ENCODE peak calls at places on chromosomes 6 and 20, in five cellular contexts. R is astrocyte of the spinal cord, L is GM13977, X is heart right ventricle, U is PC-9. V is an unnamed sample.

GRCh38 chr6:108755257-108756240 is 92.7 kb upstream of the ARMC2 start:
- DNase-seq in R (no peak), L (no peak), X (no peak), U (no peak), V (no peak)

GRCh38 chr6:127855542-127856159 is 45.2 kb downstream of the THEMIS start:
- DNase-seq in R (peak), L (no peak), X (no peak), U (no peak), V (no peak)

GRCh38 chr6:89359561-89359960 is 7.0 kb upstream of the UBE2J1 start:
- DNase-seq in R (no peak), L (no peak), X (no peak), U (no peak), V (no peak)

GRCh38 chr6:74674377-74674776 is 531.5 kb downstream of the COL12A1 start:
- DNase-seq in R (no peak), L (no peak), X (no peak), U (no peak), V (no peak)

GRCh38 chr6:112017169-112017568 is 36.7 kb upstream of the CCN6 start:
- DNase-seq in R (no peak), L (no peak), X (no peak), U (no peak), V (no peak)

GRCh38 chr20:40688129-40689099 is 622 bp downstream of the MAFB start:
- DNase-seq in R (no peak), L (no peak), X (peak), U (no peak), V (no peak)

GRCh38 chr6:160004419-160005160 is 35.7 kb downstream of the IGF2R start:
- DNase-seq in R (no peak), L (no peak), X (no peak), U (no peak), V (no peak)

GRCh38 chr6:16901777-16902176 is 140.5 kb upstream of the ATXN1 start:
- DNase-seq in R (peak), L (no peak), X (peak), U (no peak), V (no peak)

GRCh38 chr6:92810913-92811312 is 608.4 kb downstream of the EPHA7 start:
- DNase-seq in R (peak), L (peak), X (no peak), U (no peak), V (no peak)

GRCh38 chr6:33980176-33980805 is 165.6 kb downstream of the GRM4 start:
- DNase-seq in R (no peak), L (no peak), X (no peak), U (no peak), V (no peak)

GRCh38 chr6:46734867-46735719 is at the start of gene PLA2G7:
- DNase-seq in R (peak), L (no peak), X (peak), U (peak), V (no peak)

GRCh38 chr20:10761786-10762185 is 88.0 kb upstream of the JAG1 start:
- DNase-seq in R (peak), L (no peak), X (no peak), U (no peak), V (no peak)

GRCh38 chr6:31979238-31979898 is 2.5 kb upstream of the C4A start:
- DNase-seq in R (no peak), L (no peak), X (no peak), U (no peak), V (no peak)
- TF ChIP-seq CTCF in R (no peak), L (no peak), X (no peak), U (no peak), V (no peak)

GRCh38 chr6:4164043-4164442 is 28.7 kb upstream of the ECI2 start:
- DNase-seq in R (no peak), L (no peak), X (no peak), U (no peak), V (no peak)
- TF ChIP-seq CTCF in R (no peak), L (no peak), X (no peak), U (no peak), V (no peak)

DNA sequence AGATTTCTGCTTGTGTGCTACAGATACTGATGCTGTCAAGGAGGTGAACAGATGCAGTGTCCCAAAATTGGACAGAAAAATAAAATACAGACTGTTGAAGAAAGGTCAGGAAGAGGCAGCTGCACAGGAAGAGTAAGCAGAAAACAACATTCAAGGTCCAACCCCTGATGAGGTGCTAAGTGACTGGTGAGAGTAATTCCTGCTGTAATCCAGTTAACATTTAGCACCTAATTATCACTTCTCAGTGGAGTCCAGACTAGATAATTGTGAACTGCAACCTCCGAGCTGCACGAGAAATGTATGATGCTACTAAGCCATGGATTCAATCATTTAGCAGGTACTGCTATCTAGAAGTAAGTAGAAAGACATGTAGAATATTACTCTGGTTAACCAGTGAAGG is 36.3 kb upstream of the NRSN1 start:
- DNase-seq in R (no peak), L (no peak), X (no peak), U (no peak), V (no peak)
- TF ChIP-seq CTCF in R (no peak), L (no peak), X (no peak), U (no peak), V (no peak)

GRCh38 chr6:143174516-143174915 is 113.8 kb downstream of the AIG1 start:
- DNase-seq in R (no peak), L (no peak), X (no peak), U (no peak), V (no peak)

GRCh38 chr6:143174951-143175350 is 114.3 kb downstream of the AIG1 start:
- DNase-seq in R (no peak), L (no peak), X (no peak), U (no peak), V (no peak)

GRCh38 chr6:143179096-143179495 is 118.4 kb downstream of the AIG1 start:
- DNase-seq in R (no peak), L (no peak), X (no peak), U (no peak), V (no peak)

GRCh38 chr6:143177706-143178105 is 117.0 kb downstream of the AIG1 start:
- DNase-seq in R (no peak), L (no peak), X (no peak), U (no peak), V (no peak)

DNA sequence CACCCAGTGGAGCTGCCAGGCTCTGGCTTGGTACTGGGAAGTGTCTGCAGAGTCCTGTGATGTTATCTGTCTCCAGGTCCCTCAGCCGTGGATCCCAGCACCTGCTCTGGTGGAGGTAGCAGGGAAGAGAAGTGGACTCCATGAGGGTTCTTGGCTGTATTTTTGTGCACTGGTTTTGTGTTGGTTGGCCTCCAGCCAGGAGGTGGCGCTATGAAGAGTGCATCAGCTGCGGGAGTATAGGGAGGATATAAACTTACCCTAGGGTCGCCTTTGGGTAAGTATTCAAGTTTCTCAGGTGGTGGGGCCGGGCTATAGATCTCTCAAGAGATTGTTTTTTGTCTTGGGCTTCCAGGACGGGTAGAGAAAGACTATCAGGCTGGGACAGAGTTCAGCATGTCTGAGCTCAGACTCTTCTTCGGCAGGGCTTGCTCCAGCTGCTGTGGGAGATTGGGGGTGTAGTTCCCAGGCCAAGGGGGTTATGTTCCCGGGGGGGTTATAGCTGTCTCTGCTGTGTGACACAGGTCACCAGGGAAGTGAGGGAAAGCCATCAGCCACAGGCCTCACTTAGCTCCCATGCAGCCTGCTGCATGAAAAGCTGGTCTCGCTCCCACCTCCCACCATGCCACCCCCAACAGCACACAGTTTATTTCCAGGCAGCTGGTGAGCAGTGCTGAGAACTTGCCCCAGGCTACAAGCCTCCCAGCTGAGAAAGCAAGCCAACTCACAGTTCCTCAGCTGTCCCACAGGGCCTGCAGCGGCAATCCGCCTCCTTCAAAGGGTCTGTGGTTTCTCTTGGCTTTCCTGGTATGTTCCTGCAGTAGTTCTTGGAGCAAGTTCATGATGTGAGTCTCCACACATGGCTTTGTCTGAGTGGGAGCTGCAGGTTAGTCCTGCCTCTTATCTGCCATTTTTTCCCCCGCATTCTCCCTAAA is 115.7 kb downstream of the AIG1 start:
- DNase-seq in R (peak), L (no peak), X (no peak), U (no peak), V (no peak)
- TF ChIP-seq CTCF in R (peak), L (no peak), X (no peak), U (no peak), V (no peak)

GRCh38 chr20:8309638-8310037 is 177.6 kb downstream of the PLCB1 start:
- DNase-seq in R (peak), L (no peak), X (no peak), U (no peak), V (no peak)
- TF ChIP-seq CTCF in R (no peak), L (no peak), X (no peak), U (no peak), V (no peak)

GRCh38 chr20:46559685-46560440 is 9.4 kb upstream of the OCSTAMP start:
- DNase-seq in R (no peak), L (no peak), X (no peak), U (no peak), V (no peak)
- TF ChIP-seq CTCF in R (no peak), L (no peak), X (peak), U (peak), V (no peak)

V was measured in esophagus squamous epithelium.